ENCODE peak calls at places on chromosomes 1 and 21, in six cellular contexts. One of them, this sample, is unnamed. For H3K4me1, the result is how much of the 10 kb centered on the place peaks cover.

GRCh38 chr21:34112316-34113033 is 39.1 kb downstream of the MRPS6 start:
- DNase-seq in tibial nerve: no peak
- DNase-seq in Peyer's patch: no peak
- DNase-seq in thyroid gland: no peak
- DNase-seq in body of pancreas: no peak
- DNase-seq in ovary: no peak
- DNase-seq in this sample: no peak

GRCh38 chr1:248015801-248016200 is 2.3 kb downstream of the OR2L5 start:
- DNase-seq in thyroid gland: no peak
- DNase-seq in ovary: no peak
- DNase-seq in body of pancreas: no peak
- DNase-seq in Peyer's patch: no peak
- DNase-seq in tibial nerve: no peak
- DNase-seq in this sample: no peak

GRCh38 chr1:240100351-240100750 is 8.7 kb downstream of the FMN2 start:
- DNase-seq in thyroid gland: no peak
- DNase-seq in tibial nerve: no peak
- DNase-seq in Peyer's patch: no peak
- DNase-seq in ovary: no peak
- DNase-seq in body of pancreas: no peak
- DNase-seq in this sample: no peak

GRCh38 chr1:204960306-204960984 is 82.6 kb upstream of the CNTN2 start:
- DNase-seq in ovary: no peak
- DNase-seq in body of pancreas: no peak
- DNase-seq in Peyer's patch: no peak
- DNase-seq in thyroid gland: no peak
- DNase-seq in tibial nerve: no peak
- DNase-seq in this sample: no peak

GRCh38 chr1:169475806-169476205 is 9.9 kb downstream of the SLC19A2 start:
- DNase-seq in body of pancreas: no peak
- DNase-seq in ovary: no peak
- DNase-seq in tibial nerve: no peak
- DNase-seq in thyroid gland: no peak
- DNase-seq in Peyer's patch: no peak
- DNase-seq in this sample: no peak

GRCh38 chr1:94863919-94864318 is 43.8 kb downstream of the SLC44A3 start:
- DNase-seq in ovary: peak
- DNase-seq in tibial nerve: no peak
- DNase-seq in Peyer's patch: no peak
- DNase-seq in thyroid gland: peak
- DNase-seq in body of pancreas: peak
- DNase-seq in this sample: peak

GRCh38 chr1:42978317-42979036 is 19.8 kb upstream of the SLC2A1 start:
- DNase-seq in ovary: no peak
- DNase-seq in thyroid gland: no peak
- DNase-seq in Peyer's patch: no peak
- DNase-seq in body of pancreas: no peak
- DNase-seq in tibial nerve: no peak
- DNase-seq in this sample: peak

GRCh38 chr1:7705048-7705907 is 65.8 kb upstream of the VAMP3 start:
- DNase-seq in Peyer's patch: peak
- DNase-seq in thyroid gland: no peak
- DNase-seq in tibial nerve: peak
- DNase-seq in ovary: no peak
- DNase-seq in body of pancreas: no peak
- DNase-seq in this sample: peak

GRCh38 chr1:56806804-56807203 is 12.4 kb downstream of the FYB2 start:
- DNase-seq in Peyer's patch: no peak
- DNase-seq in tibial nerve: no peak
- DNase-seq in ovary: no peak
- DNase-seq in thyroid gland: no peak
- DNase-seq in body of pancreas: no peak
- DNase-seq in this sample: no peak
- H3K27ac ChIP-seq in Peyer's patch: no peak
- H3K27ac ChIP-seq in tibial nerve: no peak
- H3K27ac ChIP-seq in ovary: no peak
- H3K27ac ChIP-seq in thyroid gland: no peak
- H3K27ac ChIP-seq in body of pancreas: no peak
- H3K27ac ChIP-seq in this sample: no peak

GRCh38 chr1:16184557-16185303 is 27.7 kb downstream of the ARHGEF19 start:
- DNase-seq in thyroid gland: no peak
- DNase-seq in body of pancreas: no peak
- DNase-seq in ovary: no peak
- DNase-seq in Peyer's patch: no peak
- DNase-seq in tibial nerve: no peak
- DNase-seq in this sample: no peak
- H3K4me1 ChIP-seq in thyroid gland: under half
- H3K4me1 ChIP-seq in body of pancreas: under half
- H3K4me1 ChIP-seq in ovary: under half
- H3K4me1 ChIP-seq in Peyer's patch: under half
- H3K4me1 ChIP-seq in tibial nerve: under half
- H3K4me1 ChIP-seq in this sample: under half

GRCh38 chr1:67831850-67832513 is 1.3 kb downstream of the GNG12 start:
- DNase-seq in body of pancreas: peak
- DNase-seq in thyroid gland: peak
- DNase-seq in tibial nerve: peak
- DNase-seq in ovary: peak
- DNase-seq in Peyer's patch: peak
- DNase-seq in this sample: peak
- TF ChIP-seq POLR2A in body of pancreas: peak
- TF ChIP-seq POLR2A in thyroid gland: peak
- TF ChIP-seq POLR2A in tibial nerve: peak
- TF ChIP-seq POLR2A in ovary: peak
- TF ChIP-seq POLR2A in Peyer's patch: no peak
- TF ChIP-seq POLR2A in this sample: no peak

GRCh38 chr1:241213147-241213546 is 143.9 kb downstream of the RGS7 start:
- DNase-seq in thyroid gland: no peak
- DNase-seq in body of pancreas: no peak
- DNase-seq in Peyer's patch: no peak
- DNase-seq in ovary: no peak
- DNase-seq in tibial nerve: no peak
- DNase-seq in this sample: no peak
- H3K27ac ChIP-seq in thyroid gland: no peak
- H3K27ac ChIP-seq in body of pancreas: no peak
- H3K27ac ChIP-seq in Peyer's patch: no peak
- H3K27ac ChIP-seq in ovary: no peak
- H3K27ac ChIP-seq in tibial nerve: no peak
- H3K27ac ChIP-seq in this sample: no peak

GRCh38 chr1:231393668-231394067 is 28.4 kb downstream of the EGLN1 start:
- DNase-seq in body of pancreas: no peak
- DNase-seq in ovary: no peak
- DNase-seq in tibial nerve: no peak
- DNase-seq in Peyer's patch: no peak
- DNase-seq in thyroid gland: no peak
- DNase-seq in this sample: no peak
- H3K4me1 ChIP-seq in body of pancreas: half or more
- H3K4me1 ChIP-seq in ovary: under half
- H3K4me1 ChIP-seq in tibial nerve: under half
- H3K4me1 ChIP-seq in Peyer's patch: under half
- H3K4me1 ChIP-seq in thyroid gland: under half
- H3K4me1 ChIP-seq in this sample: under half

GRCh38 chr1:166838766-166839599 is at the start of gene POGK:
- DNase-seq in tibial nerve: peak
- DNase-seq in thyroid gland: peak
- DNase-seq in body of pancreas: peak
- DNase-seq in Peyer's patch: peak
- DNase-seq in ovary: peak
- DNase-seq in this sample: peak
- TF ChIP-seq POLR2A in tibial nerve: peak
- TF ChIP-seq POLR2A in thyroid gland: peak
- TF ChIP-seq POLR2A in body of pancreas: peak
- TF ChIP-seq POLR2A in Peyer's patch: peak
- TF ChIP-seq POLR2A in ovary: peak
- TF ChIP-seq POLR2A in this sample: peak

DNA sequence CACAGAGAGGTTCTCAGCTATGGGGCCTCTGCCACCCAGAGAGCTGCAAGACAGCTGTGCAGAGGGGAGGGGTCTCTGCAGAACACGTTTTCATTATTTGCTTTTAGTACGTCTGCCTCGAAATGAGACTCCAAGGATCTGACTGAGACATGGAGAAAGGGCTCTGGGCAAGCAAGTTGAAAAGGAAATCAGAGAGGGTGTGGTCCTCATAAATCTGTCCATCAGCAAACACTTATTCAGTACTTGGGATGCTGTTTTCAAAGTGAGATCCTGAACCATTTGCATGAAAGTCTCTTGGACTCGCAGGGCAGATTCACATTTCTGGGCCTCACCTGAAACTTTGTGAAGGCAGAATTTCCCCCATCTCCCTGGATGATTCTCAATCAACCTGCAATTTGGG is 197.4 kb upstream of the GALNT2 start:
- DNase-seq in Peyer's patch: no peak
- DNase-seq in thyroid gland: no peak
- DNase-seq in body of pancreas: no peak
- DNase-seq in tibial nerve: no peak
- DNase-seq in ovary: no peak
- DNase-seq in this sample: no peak
- H3K27ac ChIP-seq in Peyer's patch: no peak
- H3K27ac ChIP-seq in thyroid gland: no peak
- H3K27ac ChIP-seq in body of pancreas: no peak
- H3K27ac ChIP-seq in tibial nerve: no peak
- H3K27ac ChIP-seq in ovary: no peak
- H3K27ac ChIP-seq in this sample: no peak

This sample was measured in upper lobe of left lung.